ENCODE peak calls at places on chromosome 13, in four cellular contexts. D is ovary, P is aorta, C is endodermal cell. T is an unnamed sample.

GRCh38 chr13:114226088-114226487 is 8.6 kb upstream of the CDC16 start:
- DNase-seq in D (no peak), C (no peak), P (no peak), T (no peak)

GRCh38 chr13:39415003-39415402 is 188.0 kb downstream of the LHFPL6 start:
- DNase-seq in C (no peak), D (peak; percentile 31), P (no peak), T (no peak)

GRCh38 chr13:110326263-110326904 is 19.3 kb downstream of the COL4A2 start:
- DNase-seq in C (peak; percentile 66), P (no peak), D (no peak), T (no peak)

GRCh38 chr13:110714798-110715394 is 1.4 kb downstream of the ING1 start:
- DNase-seq in C (peak; percentile 83), P (peak; percentile 84), D (peak; percentile 66), T (peak; percentile 67)

GRCh38 chr13:79581870-79582315 is 100.9 kb downstream of the NDFIP2 start:
- DNase-seq in P (no peak), C (peak; percentile 81), D (no peak), T (no peak)

GRCh38 chr13:67769063-67769986 is 539.2 kb upstream of the PCDH9 start:
- DNase-seq in P (no peak), D (no peak), C (no peak), T (no peak)

GRCh38 chr13:98653471-98653985 is 76.6 kb upstream of the STK24 start:
- DNase-seq in D (peak; percentile 61), P (peak; percentile 90), C (peak; percentile 97), T (no peak)

GRCh38 chr13:111114362-111115050 is 604 bp upstream of the ARHGEF7 start:
- DNase-seq in C (peak; percentile 81), D (no peak), P (peak; percentile 90), T (no peak)

GRCh38 chr13:72004975-72005374 is 138.0 kb upstream of the DACH1 start:
- DNase-seq in C (no peak), P (no peak), D (no peak), T (no peak)

GRCh38 chr13:19596086-19596485 is 34.8 kb upstream of the TPTE2 start:
- DNase-seq in C (no peak), D (no peak), P (no peak), T (no peak)

GRCh38 chr13:31090921-31091624 is 70.6 kb downstream of the HSPH1 start:
- DNase-seq in D (no peak), C (peak; percentile 39), P (no peak), T (no peak)

GRCh38 chr13:42110410-42111155 is 62.1 kb downstream of the DGKH start:
- DNase-seq in D (no peak), P (no peak), C (no peak), T (no peak)

GRCh38 chr13:110921209-110921608 is 6.3 kb upstream of the ANKRD10 start:
- DNase-seq in C (no peak), D (no peak), P (no peak), T (no peak)

GRCh38 chr13:35917942-35918645 is 213.1 kb downstream of the DCLK1 start:
- DNase-seq in P (no peak), D (no peak), C (no peak), T (no peak)

GRCh38 chr13:106867249-106867648 is 299.3 kb upstream of the ARGLU1 start:
- DNase-seq in C (no peak), D (no peak), P (no peak), T (no peak)

GRCh38 chr13:85383291-85383690 is 415.9 kb downstream of the SLITRK6 start:
- DNase-seq in C (no peak), D (no peak), P (no peak), T (no peak)

GRCh38 chr13:111213964-111214726 is 99.0 kb downstream of the ARHGEF7 start:
- DNase-seq in D (no peak), C (no peak), P (no peak), T (no peak)

GRCh38 chr13:85828094-85828684 is 29.0 kb upstream of the SLITRK6 start:
- DNase-seq in P (no peak), D (no peak), C (no peak), T (no peak)

GRCh38 chr13:21330126-21330861 is 128.8 kb downstream of the ZDHHC20 start:
- DNase-seq in D (no peak), C (no peak), P (no peak), T (no peak)

GRCh38 chr13:38013676-38014075 is 144.1 kb upstream of the TRPC4 start:
- DNase-seq in P (no peak), C (no peak), D (no peak), T (no peak)

GRCh38 chr13:106786006-106786579 is 218.2 kb upstream of the ARGLU1 start:
- DNase-seq in D (no peak), C (no peak), P (no peak), T (no peak)

GRCh38 chr13:112516218-112516617 is 71.7 kb downstream of the TUBGCP3 start:
- DNase-seq in C (no peak), D (no peak), P (no peak), T (no peak)

GRCh38 chr13:112522578-112522977 is 65.4 kb downstream of the TUBGCP3 start:
- DNase-seq in D (no peak), C (no peak), P (no peak), T (no peak)

GRCh38 chr13:112519517-112520060 is 68.4 kb downstream of the TUBGCP3 start:
- DNase-seq in D (no peak), P (no peak), C (no peak), T (no peak)

GRCh38 chr13:112525306-112525945 is 62.5 kb downstream of the TUBGCP3 start:
- DNase-seq in C (no peak), D (no peak), P (no peak), T (no peak)

GRCh38 chr13:112521073-112521685 is 66.8 kb downstream of the TUBGCP3 start:
- DNase-seq in D (no peak), P (no peak), C (no peak), T (no peak)
- H3K36me3 ChIP-seq in D (no peaks in the 10 kb centered on the region), P (peaks cover 11% of the 10 kb centered on the region), C (peaks cover 42% of the 10 kb centered on the region), T (peaks cover 65% of the 10 kb centered on the region)

GRCh38 chr13:52162279-52163101 is 3.1 kb upstream of the NEK3 start:
- DNase-seq in P (no peak), D (no peak), C (no peak), T (no peak)

GRCh38 chr13:52161193-52161646 is 1.8 kb upstream of the NEK3 start:
- DNase-seq in P (no peak), C (no peak), D (no peak), T (no peak)

GRCh38 chr13:52169839-52170238 is 10.4 kb upstream of the NEK3 start:
- DNase-seq in D (no peak), C (no peak), P (no peak), T (no peak)

GRCh38 chr13:52165410-52165809 is 6.0 kb upstream of the NEK3 start:
- DNase-seq in C (no peak), D (no peak), P (no peak), T (no peak)

GRCh38 chr13:52164989-52165388 is 5.6 kb upstream of the NEK3 start:
- DNase-seq in D (no peak), P (no peak), C (no peak), T (no peak)
- H3K27ac ChIP-seq in D (no peak overlapping the region), P (no peak overlapping the region), C (no peak overlapping the region), T (no peak overlapping the region)

DNA sequence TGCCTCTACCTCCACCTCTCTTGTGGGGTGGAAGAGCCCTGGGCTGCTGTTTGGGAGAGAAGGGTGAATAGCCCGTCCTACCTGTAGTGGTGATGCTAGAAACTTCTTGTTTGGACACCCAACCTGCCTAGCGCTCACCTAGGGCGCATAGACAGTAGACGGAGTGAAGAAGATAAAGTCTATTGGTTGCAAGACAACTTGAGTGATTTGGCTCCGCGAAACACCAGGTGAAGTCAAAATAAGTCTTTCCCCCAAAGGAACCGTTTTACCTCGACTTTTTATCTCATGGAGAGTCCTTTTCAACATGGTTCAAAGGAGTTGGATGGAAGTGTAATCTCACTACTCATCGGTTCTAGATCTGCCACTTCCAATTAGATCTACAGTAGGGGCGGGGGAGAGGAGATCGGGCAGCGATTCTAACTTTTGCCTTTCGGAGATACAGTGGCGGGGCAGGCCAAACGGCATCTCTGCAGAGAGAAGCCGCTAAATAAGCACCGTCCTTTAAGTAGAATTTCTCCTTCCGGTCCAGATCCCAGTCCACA is 694 bp upstream of the ZIC5 start:
- DNase-seq in C (peak; percentile 70), P (no peak), D (no peak), T (no peak)
- H3K9me3 ChIP-seq in C (no peaks in the 10 kb centered on the region), P (no peaks in the 10 kb centered on the region), D (no peaks in the 10 kb centered on the region), T (no peaks in the 10 kb centered on the region)

GRCh38 chr13:100666124-100666523 is 8.5 kb downstream of the TMTC4 start:
- DNase-seq in C (no peak), D (peak; percentile 25), P (no peak), T (no peak)

GRCh38 chr13:100667894-100668293 is 6.7 kb downstream of the TMTC4 start:
- DNase-seq in D (no peak), C (no peak), P (no peak), T (no peak)

GRCh38 chr13:100671389-100672182 is 3.0 kb downstream of the TMTC4 start:
- DNase-seq in D (no peak), P (no peak), C (no peak), T (no peak)

GRCh38 chr13:100665403-100665802 is 9.2 kb downstream of the TMTC4 start:
- DNase-seq in D (no peak), C (no peak), P (no peak), T (no peak)

DNA sequence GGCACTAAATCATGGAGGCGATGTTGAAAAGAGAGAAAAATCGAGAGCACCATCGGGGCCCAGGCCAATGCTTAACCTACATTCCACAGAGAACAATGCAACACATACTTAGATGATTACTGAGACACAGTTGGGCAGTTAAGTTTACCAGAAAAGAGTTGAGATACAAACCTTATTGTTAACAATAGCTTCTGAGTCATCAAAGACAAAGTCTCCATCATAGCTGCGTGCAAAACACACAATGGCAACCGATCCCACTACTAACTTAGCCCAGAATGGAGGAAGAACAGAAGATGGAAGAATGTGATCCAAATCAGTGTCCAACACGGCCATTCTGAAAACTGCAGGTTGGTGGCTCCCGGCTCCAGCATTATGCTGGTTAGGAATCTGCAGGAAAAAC is 6.2 kb downstream of the TMTC4 start:
- DNase-seq in D (no peak), P (no peak), C (no peak), T (no peak)
- H3K36me3 ChIP-seq in D (no peaks in the 10 kb centered on the region), P (peaks cover 12% of the 10 kb centered on the region), C (peaks cover 50% of the 10 kb centered on the region), T (peaks cover 36% of the 10 kb centered on the region)

GRCh38 chr13:99974296-99974938 is 2.9 kb upstream of the ZIC5 start:
- DNase-seq in P (no peak), D (no peak), C (peak; percentile 55), T (no peak)

GRCh38 chr13:99976502-99977115 is 5.0 kb upstream of the ZIC2 start:
- DNase-seq in C (no peak), P (no peak), D (no peak), T (no peak)

GRCh38 chr13:99975626-99976025 is 4.1 kb upstream of the ZIC5 start:
- DNase-seq in D (no peak), C (peak; percentile 71), P (no peak), T (no peak)

GRCh38 chr13:99973786-99974185 is 2.2 kb upstream of the ZIC5 start:
- DNase-seq in P (no peak), D (no peak), C (peak; percentile 14), T (no peak)

GRCh38 chr13:99974939-99975561 is 3.5 kb upstream of the ZIC5 start:
- DNase-seq in D (no peak), P (no peak), C (peak; percentile 78), T (no peak)
- H3K27ac ChIP-seq in D (no peak overlapping the region), P (no peak overlapping the region), C (no peak overlapping the region), T (no peak overlapping the region)